ENCODE peak calls at places on chromosomes 13 and 19, in seven cellular contexts. One of them, this sample, is unnamed.

GRCh38 chr19:44890366-44891015 is 563 bp upstream of the TOMM40 start:
- DNase-seq in H1: peak
- DNase-seq in SK-N-SH: peak
- DNase-seq in GM12878: peak
- DNase-seq in K562: peak
- DNase-seq in HCT116: peak
- DNase-seq in HepG2: peak
- DNase-seq in this sample: no peak

GRCh38 chr19:6012416-6013170 is 34.7 kb upstream of the RANBP3 start:
- DNase-seq in SK-N-SH: peak
- DNase-seq in K562: no peak
- DNase-seq in HepG2: no peak
- DNase-seq in H1: no peak
- DNase-seq in GM12878: no peak
- DNase-seq in HCT116: no peak
- DNase-seq in this sample: no peak

GRCh38 chr19:32404213-32404938 is 1.2 kb upstream of the DPY19L3 start:
- DNase-seq in K562: peak
- DNase-seq in HCT116: no peak
- DNase-seq in GM12878: no peak
- DNase-seq in SK-N-SH: no peak
- DNase-seq in H1: no peak
- DNase-seq in HepG2: peak
- DNase-seq in this sample: no peak

GRCh38 chr19:53357821-53358581 is 7.5 kb upstream of the ZNF525 start:
- DNase-seq in K562: peak
- DNase-seq in SK-N-SH: peak
- DNase-seq in HepG2: no peak
- DNase-seq in H1: peak
- DNase-seq in GM12878: no peak
- DNase-seq in HCT116: no peak
- DNase-seq in this sample: no peak

GRCh38 chr19:6343462-6343861 is 10.1 kb upstream of the ACER1 start:
- DNase-seq in HepG2: no peak
- DNase-seq in K562: peak
- DNase-seq in H1: no peak
- DNase-seq in HCT116: no peak
- DNase-seq in SK-N-SH: no peak
- DNase-seq in GM12878: no peak
- DNase-seq in this sample: no peak

GRCh38 chr19:5326986-5327623 is 13.5 kb downstream of the PTPRS start:
- DNase-seq in SK-N-SH: no peak
- DNase-seq in HepG2: no peak
- DNase-seq in HCT116: no peak
- DNase-seq in K562: no peak
- DNase-seq in H1: no peak
- DNase-seq in GM12878: no peak
- DNase-seq in this sample: no peak

GRCh38 chr19:46602392-46603194 is 1.5 kb downstream of the CALM3 start:
- DNase-seq in K562: no peak
- DNase-seq in SK-N-SH: peak
- DNase-seq in GM12878: no peak
- DNase-seq in H1: no peak
- DNase-seq in HepG2: no peak
- DNase-seq in HCT116: no peak
- DNase-seq in this sample: no peak

GRCh38 chr19:41415154-41415571 is 12.0 kb downstream of the B3GNT8 start:
- DNase-seq in SK-N-SH: no peak
- DNase-seq in GM12878: no peak
- DNase-seq in HepG2: no peak
- DNase-seq in HCT116: no peak
- DNase-seq in K562: no peak
- DNase-seq in H1: no peak
- DNase-seq in this sample: no peak

GRCh38 chr13:73622375-73622774 is 511.8 kb downstream of the KLF12 start:
- DNase-seq in K562: no peak
- DNase-seq in SK-N-SH: no peak
- DNase-seq in H1: no peak
- DNase-seq in HCT116: no peak
- DNase-seq in GM12878: no peak
- DNase-seq in HepG2: no peak
- DNase-seq in this sample: no peak

GRCh38 chr19:5144545-5145179 is 175.7 kb downstream of the KDM4B start:
- DNase-seq in HCT116: no peak
- DNase-seq in SK-N-SH: no peak
- DNase-seq in K562: no peak
- DNase-seq in GM12878: no peak
- DNase-seq in H1: no peak
- DNase-seq in HepG2: no peak
- DNase-seq in this sample: no peak

GRCh38 chr13:90717451-90717936 is 630.0 kb upstream of the MIR17HG start:
- DNase-seq in SK-N-SH: no peak
- DNase-seq in HepG2: no peak
- DNase-seq in HCT116: peak
- DNase-seq in H1: no peak
- DNase-seq in K562: no peak
- DNase-seq in GM12878: no peak
- DNase-seq in this sample: no peak

GRCh38 chr19:14361824-14362223 is 19.4 kb upstream of the ADGRE5 start:
- DNase-seq in HCT116: no peak
- DNase-seq in GM12878: no peak
- DNase-seq in H1: peak
- DNase-seq in HepG2: no peak
- DNase-seq in K562: peak
- DNase-seq in SK-N-SH: peak
- DNase-seq in this sample: no peak

GRCh38 chr13:51560336-51560735 is 23.9 kb upstream of the WDFY2 start:
- DNase-seq in SK-N-SH: no peak
- DNase-seq in HepG2: no peak
- DNase-seq in GM12878: no peak
- DNase-seq in H1: no peak
- DNase-seq in K562: no peak
- DNase-seq in HCT116: no peak
- DNase-seq in this sample: no peak

GRCh38 chr19:42552086-42553065 is 24.1 kb upstream of the CEACAM1 start:
- DNase-seq in H1: no peak
- DNase-seq in HCT116: no peak
- DNase-seq in GM12878: no peak
- DNase-seq in HepG2: no peak
- DNase-seq in SK-N-SH: no peak
- DNase-seq in K562: no peak
- DNase-seq in this sample: no peak

GRCh38 chr19:42546831-42547500 is 18.7 kb upstream of the CEACAM1 start:
- DNase-seq in GM12878: no peak
- DNase-seq in HCT116: no peak
- DNase-seq in SK-N-SH: no peak
- DNase-seq in HepG2: no peak
- DNase-seq in H1: no peak
- DNase-seq in K562: no peak
- DNase-seq in this sample: no peak

GRCh38 chr19:42547927-42548326 is 19.6 kb upstream of the CEACAM1 start:
- DNase-seq in SK-N-SH: no peak
- DNase-seq in H1: no peak
- DNase-seq in HepG2: no peak
- DNase-seq in K562: no peak
- DNase-seq in HCT116: no peak
- DNase-seq in GM12878: no peak
- DNase-seq in this sample: no peak

GRCh38 chr19:42544146-42544545 is 15.9 kb upstream of the CEACAM1 start:
- DNase-seq in HCT116: no peak
- DNase-seq in K562: no peak
- DNase-seq in SK-N-SH: no peak
- DNase-seq in GM12878: no peak
- DNase-seq in HepG2: no peak
- DNase-seq in H1: no peak
- DNase-seq in this sample: no peak

DNA sequence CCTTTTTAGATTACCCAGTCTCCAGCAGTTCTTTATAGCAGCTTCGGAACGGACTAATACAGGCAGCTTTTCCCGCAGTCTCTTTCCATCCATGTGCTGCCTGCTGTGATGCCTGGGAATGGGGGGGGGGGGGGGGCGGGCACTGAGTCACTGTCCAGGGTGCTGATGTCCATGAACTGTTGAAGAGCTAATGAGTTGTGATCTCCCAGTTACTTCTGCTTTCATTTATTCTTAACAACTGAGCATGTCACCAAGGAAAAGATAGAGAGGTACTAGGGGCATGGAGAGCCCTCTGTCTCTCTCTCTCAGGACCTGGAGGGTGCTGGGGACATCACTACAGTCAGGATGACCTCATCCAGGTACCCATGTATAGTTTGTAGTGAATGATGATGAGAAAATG is 20.3 kb upstream of the CEACAM1 start:
- DNase-seq in HepG2: no peak
- DNase-seq in H1: no peak
- DNase-seq in GM12878: no peak
- DNase-seq in SK-N-SH: no peak
- DNase-seq in HCT116: no peak
- DNase-seq in K562: no peak
- DNase-seq in this sample: peak
- TF ChIP-seq JUND in HepG2: no peak
- TF ChIP-seq JUND in H1: no peak
- TF ChIP-seq JUND in GM12878: no peak
- TF ChIP-seq JUND in SK-N-SH: no peak
- TF ChIP-seq JUND in HCT116: no peak
- TF ChIP-seq JUND in K562: no peak
- TF ChIP-seq JUND in this sample: no peak

GRCh38 chr19:35556025-35556590 is 7.3 kb downstream of the ATP4A start:
- DNase-seq in HepG2: no peak
- DNase-seq in HCT116: no peak
- DNase-seq in SK-N-SH: no peak
- DNase-seq in GM12878: no peak
- DNase-seq in H1: no peak
- DNase-seq in K562: no peak
- DNase-seq in this sample: no peak

GRCh38 chr19:35554076-35554475 is 8.7 kb downstream of the TMEM147 start:
- DNase-seq in HCT116: no peak
- DNase-seq in SK-N-SH: no peak
- DNase-seq in HepG2: no peak
- DNase-seq in K562: no peak
- DNase-seq in H1: no peak
- DNase-seq in GM12878: no peak
- DNase-seq in this sample: no peak

GRCh38 chr19:35556846-35557538 is 6.5 kb downstream of the ATP4A start:
- DNase-seq in HCT116: no peak
- DNase-seq in K562: no peak
- DNase-seq in HepG2: no peak
- DNase-seq in H1: no peak
- DNase-seq in SK-N-SH: no peak
- DNase-seq in GM12878: no peak
- DNase-seq in this sample: no peak

GRCh38 chr19:35553385-35554000 is 8.1 kb downstream of the TMEM147 start:
- DNase-seq in HepG2: no peak
- DNase-seq in K562: no peak
- DNase-seq in SK-N-SH: no peak
- DNase-seq in H1: no peak
- DNase-seq in HCT116: no peak
- DNase-seq in GM12878: no peak
- DNase-seq in this sample: no peak

DNA sequence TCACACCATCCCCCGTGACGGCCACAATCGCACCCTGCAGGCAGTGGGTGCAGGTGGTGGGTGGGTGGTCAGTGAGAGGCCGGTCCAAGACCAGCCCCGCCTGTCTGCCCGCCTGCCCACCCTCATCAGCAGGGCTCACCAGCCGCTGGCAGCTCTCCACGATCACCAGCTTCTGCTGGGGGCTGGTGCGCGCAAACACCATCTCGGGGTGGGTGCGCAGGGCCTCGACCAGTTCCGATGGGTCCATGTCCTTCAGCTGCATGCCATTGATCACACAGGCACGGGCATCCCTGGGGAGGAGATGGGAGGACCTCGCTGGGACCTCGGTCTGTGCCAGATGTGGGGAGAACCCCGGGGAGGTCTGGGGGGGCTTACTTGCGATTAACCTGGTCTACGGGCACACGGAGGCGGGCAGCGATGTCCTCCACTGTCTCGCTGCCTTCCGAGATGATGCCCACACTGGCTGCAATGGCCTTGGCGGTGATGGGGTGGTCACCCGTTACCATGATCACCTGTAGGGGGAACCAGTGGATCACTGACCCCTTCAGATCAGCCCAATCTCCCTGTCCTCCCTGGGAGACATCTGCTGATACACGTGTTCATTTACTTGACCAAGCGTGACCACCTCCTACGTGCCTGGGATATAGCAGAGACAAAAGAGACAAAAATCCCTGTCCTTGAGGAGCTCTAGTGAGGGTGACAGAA is 8.0 kb downstream of the ATP4A start:
- DNase-seq in SK-N-SH: peak
- DNase-seq in K562: peak
- DNase-seq in HepG2: peak
- DNase-seq in GM12878: no peak
- DNase-seq in H1: no peak
- DNase-seq in HCT116: peak
- DNase-seq in this sample: no peak
- TF ChIP-seq JUND in SK-N-SH: no peak
- TF ChIP-seq JUND in K562: no peak
- TF ChIP-seq JUND in HepG2: no peak
- TF ChIP-seq JUND in GM12878: no peak
- TF ChIP-seq JUND in H1: no peak
- TF ChIP-seq JUND in HCT116: no peak
- TF ChIP-seq JUND in this sample: no peak

GRCh38 chr13:77516342-77516789 is 19.1 kb upstream of the SCEL start:
- DNase-seq in HCT116: no peak
- DNase-seq in SK-N-SH: no peak
- DNase-seq in K562: no peak
- DNase-seq in H1: no peak
- DNase-seq in HepG2: no peak
- DNase-seq in GM12878: no peak
- DNase-seq in this sample: no peak
- TF ChIP-seq JUND in HCT116: no peak
- TF ChIP-seq JUND in SK-N-SH: peak
- TF ChIP-seq JUND in K562: no peak
- TF ChIP-seq JUND in H1: no peak
- TF ChIP-seq JUND in HepG2: no peak
- TF ChIP-seq JUND in GM12878: no peak
- TF ChIP-seq JUND in this sample: no peak

GRCh38 chr19:18091217-18091608 is 4.5 kb upstream of the IL12RB1 start:
- DNase-seq in GM12878: peak
- DNase-seq in HepG2: no peak
- DNase-seq in SK-N-SH: no peak
- DNase-seq in K562: peak
- DNase-seq in H1: no peak
- DNase-seq in HCT116: no peak
- DNase-seq in this sample: no peak

GRCh38 chr19:18090545-18091216 is 3.9 kb upstream of the IL12RB1 start:
- DNase-seq in HepG2: no peak
- DNase-seq in SK-N-SH: no peak
- DNase-seq in HCT116: no peak
- DNase-seq in GM12878: no peak
- DNase-seq in K562: peak
- DNase-seq in H1: no peak
- DNase-seq in this sample: no peak

GRCh38 chr19:18097217-18097992 is at the start of gene MAST3:
- DNase-seq in SK-N-SH: peak
- DNase-seq in K562: peak
- DNase-seq in H1: no peak
- DNase-seq in HepG2: peak
- DNase-seq in GM12878: peak
- DNase-seq in HCT116: peak
- DNase-seq in this sample: peak

GRCh38 chr19:18096258-18096657 is 1.3 kb upstream of the MAST3 start:
- DNase-seq in HCT116: no peak
- DNase-seq in GM12878: no peak
- DNase-seq in H1: no peak
- DNase-seq in K562: no peak
- DNase-seq in HepG2: no peak
- DNase-seq in SK-N-SH: no peak
- DNase-seq in this sample: no peak

GRCh38 chr19:18093439-18094161 is 4.0 kb upstream of the MAST3 start:
- DNase-seq in GM12878: no peak
- DNase-seq in K562: peak
- DNase-seq in SK-N-SH: peak
- DNase-seq in H1: no peak
- DNase-seq in HepG2: peak
- DNase-seq in HCT116: peak
- DNase-seq in this sample: peak
- TF ChIP-seq JUND in GM12878: no peak
- TF ChIP-seq JUND in K562: no peak
- TF ChIP-seq JUND in SK-N-SH: no peak
- TF ChIP-seq JUND in H1: no peak
- TF ChIP-seq JUND in HepG2: no peak
- TF ChIP-seq JUND in HCT116: no peak
- TF ChIP-seq JUND in this sample: no peak

This sample was measured in T47D.